ENCODE peak calls at places on chromosomes 1 and 21, in four cellular contexts. H is GM12878, R is HepG2, U is WTC11. L is an unnamed sample.
A peak's percentile ranks its signal among the peaks of the same experiment; 100 is the strongest.

GRCh38 chr1:228465571-228466146 is 21.5 kb upstream of the RNF187 start:
- DNase-seq in H (no peak), R (no peak), U (no peak), L (no peak)

GRCh38 chr1:56535362-56535761 is 44.0 kb downstream of the PLPP3 start:
- DNase-seq in H (no peak), R (no peak), U (peak; percentile 24), L (no peak)

GRCh38 chr1:210235363-210236053 is 2.9 kb downstream of the SERTAD4 start:
- DNase-seq in H (no peak), R (no peak), U (no peak), L (no peak)

GRCh38 chr1:42949312-42950145 is 9.1 kb downstream of the SLC2A1 start:
- DNase-seq in H (no peak), R (no peak), U (no peak), L (peak; percentile 90)

GRCh38 chr1:8682573-8682972 is 134.9 kb downstream of the RERE start:
- DNase-seq in H (no peak), R (no peak), U (no peak), L (no peak)

GRCh38 chr1:21672478-21673276 is 3.5 kb upstream of the RAP1GAP start:
- DNase-seq in H (no peak), R (no peak), U (no peak), L (peak; percentile 9)

GRCh38 chr1:117565745-117566455 is 39.9 kb upstream of the TENT5C start:
- DNase-seq in H (no peak), R (no peak), U (no peak), L (no peak)

GRCh38 chr1:151287767-151288500 is 5.8 kb downstream of the ZNF687 start:
- DNase-seq in H (no peak), R (no peak), U (no peak), L (no peak)

GRCh38 chr1:204190212-204191211 is 5.8 kb downstream of the KISS1 start:
- DNase-seq in H (no peak), R (peak; percentile 60), U (peak; percentile 75), L (peak; percentile 32)

GRCh38 chr1:6130036-6130435 is 50.1 kb downstream of the CHD5 start:
- DNase-seq in H (no peak), R (no peak), U (no peak), L (no peak)

GRCh38 chr1:68270993-68271392 is 38.7 kb upstream of the WLS start:
- DNase-seq in H (no peak), R (no peak), U (no peak), L (no peak)

GRCh38 chr1:7014640-7014930 is 229.3 kb downstream of the CAMTA1 start:
- DNase-seq in H (no peak), R (no peak), U (no peak), L (no peak)

GRCh38 chr1:233569636-233570035 is 44.3 kb upstream of the KCNK1 start:
- DNase-seq in H (no peak), R (no peak), U (no peak), L (no peak)

GRCh38 chr1:87642581-87643129 is 314.0 kb downstream of the LMO4 start:
- DNase-seq in H (no peak), R (peak; percentile 86), U (no peak), L (peak; percentile 30)

GRCh38 chr1:211259596-211260126 is 495 bp downstream of the RCOR3 start:
- DNase-seq in H (no peak), R (peak; percentile 24), U (no peak), L (peak; percentile 80)

GRCh38 chr1:150895618-150896017 is 8.7 kb downstream of the CTXND2 start:
- DNase-seq in H (no peak), R (peak; percentile 13), U (no peak), L (no peak)

GRCh38 chr21:44058652-44058964 is 46.5 kb downstream of the TRAPPC10 start:
- DNase-seq in H (no peak), R (no peak), U (no peak), L (no peak)

GRCh38 chr21:16551101-16551695 is 821.4 kb downstream of the USP25 start:
- DNase-seq in H (no peak), R (no peak), U (no peak), L (no peak)

GRCh38 chr1:230807551-230808267 is 60.5 kb downstream of the CAPN9 start:
- DNase-seq in H (no peak), R (no peak), U (no peak), L (no peak)

GRCh38 chr21:30839304-30839703 is 9.7 kb upstream of the KRTAP7-1 start:
- DNase-seq in H (no peak), R (peak; percentile 2), U (peak; percentile 73), L (peak; percentile 17)

GRCh38 chr1:204591473-204592090 is 75.4 kb downstream of the MDM4 start:
- DNase-seq in H (no peak), R (no peak), U (no peak), L (no peak)

GRCh38 chr1:3553166-3553939 is 58.0 kb downstream of the MEGF6 start:
- DNase-seq in H (no peak), R (no peak), U (no peak), L (no peak)

GRCh38 chr1:22262583-22262982 is 119.7 kb upstream of the WNT4 start:
- DNase-seq in H (no peak), R (no peak), U (peak; percentile 59), L (no peak)

GRCh38 chr1:151811181-151811580 is 6.0 kb upstream of the LINGO4 start:
- DNase-seq in H (no peak), R (no peak), U (no peak), L (no peak)

GRCh38 chr1:227191607-227192006 is 126.7 kb downstream of the CDC42BPA start:
- DNase-seq in H (no peak), R (no peak), U (no peak), L (no peak)

GRCh38 chr1:51535006-51535592 is 16.0 kb upstream of the EPS15 start:
- DNase-seq in H (peak; percentile 54), R (peak; percentile 17), U (peak; percentile 30), L (peak; percentile 74)

GRCh38 chr1:223783676-223784075 is 62.1 kb downstream of the TP53BP2 start:
- DNase-seq in H (no peak), R (no peak), U (no peak), L (no peak)

GRCh38 chr1:7127322-7128050 is 342.2 kb downstream of the CAMTA1 start:
- DNase-seq in H (no peak), R (no peak), U (no peak), L (no peak)

GRCh38 chr1:234841710-234842231 is 231.8 kb upstream of the IRF2BP2 start:
- DNase-seq in H (no peak), R (no peak), U (no peak), L (peak; percentile 34)

GRCh38 chr1:99180343-99180808 is 83.9 kb upstream of the PLPPR4 start:
- DNase-seq in H (peak; percentile 25), R (peak; percentile 73), U (peak; percentile 77), L (peak; percentile 83)

GRCh38 chr1:199079994-199080393 is 441.2 kb downstream of the PTPRC start:
- DNase-seq in H (no peak), R (no peak), U (no peak), L (no peak)

GRCh38 chr1:44808063-44808937 is at the start of gene BTBD19:
- DNase-seq in H (no peak), R (peak; percentile 84), U (peak; percentile 72), L (peak; percentile 76)

GRCh38 chr1:9996624-9997582 is at the start of gene RBP7:
- DNase-seq in H (no peak), R (no peak), U (peak; percentile 56), L (no peak)

GRCh38 chr1:28577738-28578536 is 14.1 kb upstream of the RAB42 start:
- DNase-seq in H (no peak), R (no peak), U (no peak), L (peak; percentile 25)

GRCh38 chr1:206495011-206495461 is 12.3 kb upstream of the RASSF5 start:
- DNase-seq in H (no peak), R (no peak), U (no peak), L (no peak)

DNA sequence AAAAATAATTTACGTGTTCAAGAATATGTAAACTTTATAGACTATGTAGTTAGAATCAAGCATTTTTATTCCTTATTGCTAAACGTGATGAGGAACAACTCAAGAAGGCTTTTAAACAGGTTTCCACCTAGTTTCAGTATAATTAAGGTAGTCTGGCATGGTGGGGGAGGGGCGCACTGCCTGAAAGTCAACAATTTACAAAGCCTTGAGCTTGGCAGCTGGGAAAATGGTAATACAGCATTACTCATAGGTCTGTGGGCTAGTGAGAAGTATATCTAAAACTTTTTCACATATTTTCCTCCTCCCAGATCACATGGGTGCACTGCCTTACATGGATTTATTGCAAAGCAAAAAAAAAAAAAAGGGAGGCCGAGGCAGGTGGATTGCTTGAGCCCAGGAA is 75.2 kb downstream of the EVI5 start:
- DNase-seq in H (no peak), R (peak; percentile 43), U (peak; percentile 43), L (peak; percentile 48)
- TF ChIP-seq TCF7 in H (no peak), R (no peak), U (no peak), L (no peak)

GRCh38 chr1:191176131-191176530 is 698.5 kb upstream of the BRINP3 start:
- DNase-seq in H (no peak), R (no peak), U (no peak), L (no peak)
- TF ChIP-seq TCF7 in H (no peak), R (no peak), U (no peak), L (no peak)

GRCh38 chr21:34630536-34631143 is 15.7 kb upstream of the RCAN1 start:
- DNase-seq in H (peak; percentile 33), R (peak; percentile 44), U (no peak), L (peak; percentile 76)
- TF ChIP-seq TCF7 in H (no peak), R (no peak), U (no peak), L (no peak)

GRCh38 chr1:189904509-189904908 is 573.2 kb downstream of the BRINP3 start:
- DNase-seq in H (no peak), R (no peak), U (no peak), L (no peak)

DNA sequence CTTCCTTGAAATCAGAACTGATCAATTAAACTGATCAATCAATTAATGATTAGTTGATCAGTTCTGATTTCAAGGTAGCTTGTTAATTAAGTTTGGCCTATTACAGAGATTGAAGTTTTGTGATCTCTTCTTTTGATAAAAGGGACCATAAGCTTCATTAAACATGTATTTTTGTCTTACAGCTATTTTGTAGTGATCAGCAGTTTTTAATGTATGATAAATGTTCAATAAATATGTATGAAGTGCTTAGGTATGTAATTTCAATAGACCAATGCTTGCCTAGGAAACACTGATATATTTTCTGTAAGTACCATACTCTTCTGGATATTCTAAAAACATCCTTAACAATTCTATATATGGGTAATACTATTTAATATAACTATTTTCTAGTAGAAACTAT is 569.6 kb downstream of the BRINP3 start:
- DNase-seq in H (no peak), R (no peak), U (no peak), L (no peak)
- TF ChIP-seq TCF7 in H (no peak), R (no peak), U (no peak), L (no peak)

GRCh38 chr21:39011911-39012310 is 171.3 kb downstream of the PSMG1 start:
- DNase-seq in H (no peak), R (no peak), U (no peak), L (no peak)

GRCh38 chr21:39010629-39011404 is 172.4 kb downstream of the PSMG1 start:
- DNase-seq in H (no peak), R (no peak), U (no peak), L (no peak)

GRCh38 chr21:39012314-39013230 is 170.7 kb downstream of the PSMG1 start:
- DNase-seq in H (no peak), R (no peak), U (no peak), L (no peak)

GRCh38 chr21:39016740-39017315 is 166.4 kb downstream of the PSMG1 start:
- DNase-seq in H (peak; percentile 23), R (no peak), U (no peak), L (no peak)

GRCh38 chr21:39014751-39015150 is 168.5 kb downstream of the PSMG1 start:
- DNase-seq in H (no peak), R (no peak), U (no peak), L (no peak)
- TF ChIP-seq TCF7 in H (no peak), R (no peak), U (no peak), L (no peak)

L was measured in K562.